ENCODE peak calls at places on chromosomes 7 and 10, in nine cellular contexts. E is CD8-positive, alpha-beta T cell; A is tibial artery; O is IMR-90; Q is mucosa of descending colon; K is astrocyte; G is lower lobe of right lung; F is right atrium auricular region; P is endothelial cell of umbilical vein. V is an unnamed sample. For H3K36me3, the result is how much of the 10 kb centered on the place peaks cover.

GRCh38 chr10:11782793-11783557 is 40.2 kb upstream of the PROSER2 start:
- DNase-seq in O (peak), E (no peak), Q (peak), P (peak), K (peak), A (no peak), G (no peak), F (no peak), V (peak)

GRCh38 chr10:130017631-130018022 is 53.6 kb upstream of the EBF3 start:
- DNase-seq in O (no peak), Q (no peak), F (peak), G (no peak), E (no peak), A (peak), P (no peak), K (no peak), V (no peak)

GRCh38 chr10:75211007-75211735 is 575 bp downstream of the VDAC2 start:
- DNase-seq in G (no peak), K (peak), A (no peak), O (peak), Q (peak), F (no peak), P (peak), E (no peak), V (peak)

GRCh38 chr7:151727579-151728285 is 149.2 kb downstream of the PRKAG2 start:
- DNase-seq in G (peak), A (peak), K (peak), F (peak), Q (peak), P (peak), O (peak), E (peak), V (peak)

GRCh38 chr10:6563075-6563474 is 17.0 kb downstream of the PRKCQ start:
- DNase-seq in A (no peak), P (no peak), F (no peak), O (no peak), K (no peak), G (no peak), Q (no peak), E (no peak), V (no peak)

GRCh38 chr10:87842220-87842641 is 21.1 kb downstream of the KLLN start:
- DNase-seq in G (no peak), P (peak), Q (peak), F (no peak), K (peak), A (no peak), O (peak), E (no peak), V (peak)

GRCh38 chr10:101388671-101389276 is 34.8 kb downstream of the BTRC start:
- DNase-seq in F (no peak), P (no peak), A (no peak), O (no peak), Q (no peak), E (no peak), K (no peak), G (no peak), V (no peak)

GRCh38 chr7:84058311-84059076 is 136.1 kb downstream of the SEMA3A start:
- DNase-seq in F (no peak), A (no peak), P (peak), Q (no peak), E (no peak), K (peak), O (peak), G (no peak), V (peak)

GRCh38 chr7:130927564-130927963 is 193.6 kb upstream of the KLF14 start:
- DNase-seq in Q (no peak), G (no peak), E (no peak), P (no peak), K (no peak), A (no peak), F (no peak), O (no peak), V (no peak)

GRCh38 chr10:84195044-84195830 is 900 bp downstream of the CDHR1 start:
- DNase-seq in K (no peak), O (no peak), A (no peak), G (no peak), P (no peak), E (no peak), Q (no peak), F (no peak), V (no peak)

GRCh38 chr7:117974891-117975290 is 101.7 kb upstream of the CTTNBP2 start:
- DNase-seq in A (no peak), Q (no peak), E (no peak), P (no peak), F (no peak), G (no peak), K (no peak), O (no peak), V (no peak)

GRCh38 chr10:77205135-77205534 is 432.5 kb downstream of the KCNMA1 start:
- DNase-seq in E (no peak), Q (no peak), G (no peak), A (no peak), P (peak), F (no peak), O (no peak), K (no peak), V (no peak)

GRCh38 chr7:25854608-25855497 is 297.1 kb upstream of the NFE2L3 start:
- DNase-seq in P (peak), F (no peak), A (peak), O (peak), E (no peak), K (peak), Q (peak), G (no peak), V (peak)

GRCh38 chr10:81873932-81874816 is 820 bp upstream of the NRG3 start:
- DNase-seq in Q (peak), F (no peak), E (no peak), G (peak), K (peak), A (no peak), P (peak), O (no peak), V (peak)

GRCh38 chr7:56175086-56175760 is 59.0 kb upstream of the NUPR2 start:
- DNase-seq in E (no peak), G (no peak), P (no peak), O (no peak), K (no peak), Q (peak), F (no peak), A (peak), V (no peak)

GRCh38 chr10:62284221-62284620 is 15.6 kb upstream of the RTKN2 start:
- DNase-seq in P (no peak), O (no peak), E (no peak), Q (no peak), K (no peak), F (no peak), A (no peak), G (no peak), V (no peak)

GRCh38 chr7:888081-889024 is 12.0 kb downstream of the GET4 start:
- DNase-seq in Q (no peak), G (peak), K (no peak), P (no peak), A (no peak), E (no peak), O (no peak), F (no peak), V (no peak)

GRCh38 chr7:26157520-26158105 is 5.6 kb downstream of the NFE2L3 start:
- DNase-seq in O (no peak), E (no peak), P (no peak), K (no peak), F (no peak), A (no peak), Q (no peak), G (no peak), V (no peak)

GRCh38 chr10:132746801-132747625 is 38.9 kb downstream of the NKX6-2 start:
- DNase-seq in E (no peak), P (no peak), G (no peak), A (no peak), K (no peak), O (no peak), F (no peak), Q (no peak), V (no peak)

GRCh38 chr7:115297651-115298050 is 375.8 kb downstream of the MDFIC start:
- DNase-seq in G (no peak), K (peak), P (peak), E (no peak), A (no peak), O (peak), Q (peak), F (no peak), V (peak)

GRCh38 chr7:55018361-55019328 is at the start of gene EGFR:
- DNase-seq in P (peak), F (peak), G (peak), O (peak), A (peak), Q (peak), E (no peak), K (peak), V (peak)

GRCh38 chr10:31928531-31929259 is at the start of gene ARHGAP12:
- DNase-seq in E (peak), A (peak), Q (peak), P (peak), F (peak), G (peak), K (peak), O (peak), V (peak)

GRCh38 chr10:129725482-129725881 is 238.6 kb downstream of the EBF3 start:
- DNase-seq in O (no peak), A (no peak), F (peak), P (no peak), Q (no peak), G (no peak), K (no peak), E (no peak), V (no peak)

GRCh38 chr7:73701357-73701995 is 18.0 kb downstream of the STX1A start:
- DNase-seq in O (peak), K (peak), P (peak), G (no peak), F (no peak), E (peak), Q (peak), A (no peak), V (peak)

GRCh38 chr7:71482284-71482683 is 350.3 kb downstream of the GALNT17 start:
- DNase-seq in A (no peak), K (no peak), O (no peak), Q (no peak), F (no peak), G (peak), P (no peak), E (no peak), V (no peak)

GRCh38 chr7:122380993-122381392 is 76.4 kb upstream of the FEZF1 start:
- DNase-seq in F (no peak), P (no peak), A (no peak), G (no peak), E (no peak), O (no peak), Q (no peak), K (no peak), V (no peak)

GRCh38 chr7:154795014-154795413 is 207.9 kb downstream of the PAXIP1 start:
- DNase-seq in E (no peak), K (no peak), F (no peak), G (no peak), P (no peak), Q (no peak), O (no peak), A (no peak), V (no peak)

GRCh38 chr7:43193905-43194304 is 81.5 kb downstream of the HECW1 start:
- DNase-seq in G (no peak), A (no peak), Q (no peak), K (no peak), P (no peak), F (no peak), O (no peak), E (no peak), V (no peak)

GRCh38 chr10:128049226-128050010 is 76.8 kb downstream of the MKI67 start:
- DNase-seq in F (no peak), G (no peak), E (no peak), P (no peak), K (no peak), O (no peak), Q (no peak), A (no peak), V (no peak)

GRCh38 chr10:128051548-128051947 is 74.7 kb downstream of the MKI67 start:
- DNase-seq in F (no peak), K (no peak), P (no peak), O (no peak), E (no peak), G (no peak), A (no peak), Q (no peak), V (no peak)

GRCh38 chr10:128047991-128048826 is 78.0 kb downstream of the MKI67 start:
- DNase-seq in E (peak), F (peak), A (peak), P (peak), O (peak), K (peak), G (no peak), Q (peak), V (peak)

GRCh38 chr10:128050937-128051336 is 75.3 kb downstream of the MKI67 start:
- DNase-seq in K (no peak), O (no peak), P (no peak), G (no peak), A (no peak), F (no peak), E (no peak), Q (no peak), V (peak)

GRCh38 chr10:128050117-128050516 is 76.1 kb downstream of the MKI67 start:
- DNase-seq in E (no peak), O (no peak), G (no peak), K (no peak), P (no peak), A (no peak), F (no peak), Q (no peak), V (no peak)
- H3K4me3 ChIP-seq in E (no peak), O (no peak), G (peak), K (no peak), P (no peak), A (no peak), F (no peak), Q (no peak), V (no peak)

DNA sequence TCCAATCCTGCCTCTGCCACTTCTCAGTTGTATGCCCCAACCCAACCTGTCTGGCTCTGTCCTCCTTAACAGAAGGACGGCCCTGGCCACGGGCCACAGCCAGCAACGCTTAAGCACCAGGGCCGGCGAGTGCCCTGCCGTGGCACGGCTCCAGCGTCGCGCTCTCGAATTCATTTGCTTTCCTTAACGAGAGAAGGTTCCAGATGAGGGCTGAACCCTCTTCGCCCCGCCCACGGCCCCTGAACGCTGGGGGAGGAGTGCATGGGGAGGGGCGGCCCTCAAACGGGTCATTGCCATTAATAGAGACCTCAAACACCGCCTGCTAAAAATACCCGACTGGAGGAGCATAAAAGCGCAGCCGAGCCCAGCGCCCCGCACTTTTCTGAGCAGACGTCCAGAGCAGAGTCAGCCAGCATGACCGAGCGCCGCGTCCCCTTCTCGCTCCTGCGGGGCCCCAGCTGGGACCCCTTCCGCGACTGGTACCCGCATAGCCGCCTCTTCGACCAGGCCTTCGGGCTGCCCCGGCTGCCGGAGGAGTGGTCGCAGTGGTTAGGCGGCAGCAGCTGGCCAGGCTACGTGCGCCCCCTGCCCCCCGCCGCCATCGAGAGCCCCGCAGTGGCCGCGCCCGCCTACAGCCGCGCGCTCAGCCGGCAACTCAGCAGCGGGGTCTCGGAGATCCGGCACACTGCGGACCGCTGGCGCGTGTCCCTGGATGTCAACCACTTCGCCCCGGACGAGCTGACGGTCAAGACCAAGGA is at the start of gene HSPB1:
- DNase-seq in P (peak), K (peak), E (peak), Q (peak), O (peak), G (peak), F (peak), A (peak), V (peak)
- TF ChIP-seq CTCF in P (no peak), K (no peak), E (no peak), Q (no peak), O (peak), G (no peak), F (no peak), A (no peak), V (no peak)

DNA sequence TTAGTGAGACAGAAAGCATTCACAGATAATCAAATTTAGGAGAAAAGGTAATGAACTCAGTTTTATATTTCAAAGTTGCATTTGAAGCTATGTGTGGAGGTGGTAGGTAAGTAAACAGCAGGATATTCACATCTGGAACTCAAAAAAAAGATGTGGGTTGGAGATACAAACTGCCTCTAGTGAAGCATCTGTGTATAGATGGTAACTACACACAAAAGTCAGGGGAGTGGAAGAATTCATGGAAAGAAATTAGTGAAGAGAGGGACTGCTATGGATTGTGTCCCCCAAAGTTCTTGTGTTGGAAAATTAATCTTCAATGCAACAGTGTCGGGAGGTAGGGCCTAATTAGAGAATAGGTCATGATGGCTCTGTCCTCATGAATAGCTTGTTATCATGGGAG is 18.3 kb upstream of the WAC start:
- DNase-seq in Q (no peak), G (no peak), O (no peak), F (no peak), E (no peak), K (no peak), P (no peak), A (no peak), V (no peak)
- H3K36me3 ChIP-seq in Q (under half), G (under half), O (under half), F (under half), E (under half), K (under half), P (under half), A (under half), V (under half)

GRCh38 chr7:51005074-51005473 is 222.4 kb upstream of the GRB10 start:
- DNase-seq in K (no peak), F (no peak), Q (no peak), P (no peak), O (no peak), A (no peak), E (no peak), G (no peak), V (no peak)
- H3K4me3 ChIP-seq in K (no peak), F (no peak), Q (no peak), P (no peak), O (no peak), A (no peak), E (no peak), G (no peak), V (no peak)

DNA sequence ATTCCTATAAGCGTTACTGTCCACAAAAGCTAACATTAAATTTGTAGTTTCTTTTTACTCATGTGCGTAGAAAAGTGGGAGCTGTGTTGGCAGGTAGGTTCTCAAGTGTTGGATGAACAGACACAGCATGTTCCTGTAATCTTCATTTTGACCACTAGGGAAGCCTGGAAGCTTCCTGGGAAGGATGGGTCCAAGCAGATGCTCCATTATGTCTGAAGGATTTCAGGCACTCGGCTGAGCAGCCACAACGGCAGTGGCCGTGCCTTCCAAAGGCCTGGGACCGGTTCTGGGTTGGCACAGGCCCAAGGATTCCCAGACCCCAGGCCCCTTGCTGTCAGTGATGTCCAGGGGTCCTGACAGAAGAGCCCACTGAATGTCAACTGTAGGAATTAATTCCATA is 386.3 kb downstream of the TNS3 start:
- DNase-seq in G (no peak), K (no peak), F (no peak), A (no peak), P (no peak), Q (no peak), O (no peak), E (no peak), V (no peak)
- TF ChIP-seq CTCF in G (no peak), K (no peak), F (peak), A (no peak), P (peak), Q (no peak), O (no peak), E (no peak), V (no peak)

GRCh38 chr7:64562246-64562620 is 638 bp downstream of the ZNF680 start:
- DNase-seq in O (no peak), F (no peak), K (peak), A (no peak), P (no peak), G (no peak), E (no peak), Q (no peak), V (no peak)

GRCh38 chr7:64558323-64558705 is 4.6 kb downstream of the ZNF680 start:
- DNase-seq in A (no peak), O (no peak), K (peak), E (no peak), F (no peak), G (no peak), Q (no peak), P (no peak), V (no peak)

GRCh38 chr7:64557601-64558322 is 5.1 kb downstream of the ZNF680 start:
- DNase-seq in Q (no peak), E (no peak), A (no peak), O (no peak), K (no peak), F (no peak), P (no peak), G (no peak), V (no peak)

GRCh38 chr7:64559206-64559605 is 3.7 kb downstream of the ZNF680 start:
- DNase-seq in O (no peak), Q (no peak), G (no peak), F (no peak), K (peak), P (peak), E (no peak), A (no peak), V (peak)

DNA sequence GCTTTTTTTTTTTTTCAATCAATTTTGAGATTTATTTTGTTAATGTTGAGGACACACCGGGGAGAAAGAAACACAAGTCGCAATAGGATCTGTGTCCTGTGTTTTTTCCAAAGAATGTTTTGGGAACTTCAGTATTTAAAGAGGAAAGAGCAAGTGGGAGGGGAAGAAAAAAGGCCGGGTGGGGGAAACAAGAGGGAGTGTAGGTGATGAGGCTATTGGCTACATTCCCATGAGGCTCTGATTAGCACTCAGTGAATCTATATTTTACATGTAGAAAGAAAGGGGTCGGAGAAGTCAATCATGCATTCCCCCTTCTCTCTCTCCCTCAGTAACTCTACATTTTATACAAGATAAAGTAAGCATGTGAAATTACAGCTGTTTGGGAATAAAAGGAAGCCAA is 4.1 kb downstream of the ZNF680 start:
- DNase-seq in G (no peak), P (no peak), E (no peak), A (no peak), Q (no peak), O (no peak), K (peak), F (no peak), V (no peak)
- H3K36me3 ChIP-seq in G (under half), P (under half), E (under half), A (under half), Q (under half), O (under half), K (under half), F (under half), V (under half)